ENCODE peak calls at places on chromosomes 11 and 22, in four cellular contexts. C is substantia nigra, J is PC-9, S is mammary epithelial cell. I is an unnamed sample.

GRCh38 chr22:41951898-41952474 is at the start of gene SMIM45:
- DNase-seq in S (no peak), C (peak), J (no peak), I (no peak)

GRCh38 chr11:36684840-36685800 is 87.1 kb upstream of the RAG2 start:
- DNase-seq in C (no peak), S (no peak), J (no peak), I (no peak)

GRCh38 chr11:121212696-121213567 is 79.6 kb upstream of the SC5D start:
- DNase-seq in J (no peak), S (no peak), C (no peak), I (no peak)

GRCh38 chr11:120109531-120109930 is 28.4 kb downstream of the TRIM29 start:
- DNase-seq in J (no peak), S (no peak), C (no peak), I (no peak)

GRCh38 chr11:73168925-73169579 is 26.9 kb upstream of the FCHSD2 start:
- DNase-seq in S (no peak), J (no peak), C (no peak), I (no peak)

GRCh38 chr11:79174045-79175008 is 266.5 kb downstream of the TENM4 start:
- DNase-seq in J (no peak), S (no peak), C (no peak), I (no peak)

GRCh38 chr22:38768036-38768435 is 12.2 kb upstream of the SUN2 start:
- DNase-seq in C (no peak), J (no peak), S (no peak), I (no peak)

GRCh38 chr11:107370390-107370789 is 87.2 kb downstream of the CWF19L2 start:
- DNase-seq in S (no peak), C (no peak), J (no peak), I (peak)

GRCh38 chr22:29713156-29713715 is 6.6 kb upstream of the CABP7 start:
- DNase-seq in J (no peak), S (no peak), C (no peak), I (no peak)

GRCh38 chr11:26841818-26842457 is 120.1 kb upstream of the SLC5A12 start:
- DNase-seq in S (peak), C (no peak), J (no peak), I (no peak)

GRCh38 chr11:75561426-75562047 is 516 bp upstream of the SERPINH1 start:
- DNase-seq in S (no peak), C (no peak), J (no peak), I (no peak)

GRCh38 chr22:48695251-48695650 is 1132.4 kb downstream of the BRD1 start:
- DNase-seq in C (no peak), J (no peak), S (no peak), I (no peak)

GRCh38 chr11:71298761-71299181 is 46.4 kb upstream of the SHANK2 start:
- DNase-seq in C (no peak), J (no peak), S (no peak), I (no peak)

GRCh38 chr11:124085583-124085982 is 29.7 kb upstream of the VWA5A start:
- DNase-seq in S (peak), C (no peak), J (no peak), I (peak)

I was measured in PC-3.